ENCODE peak calls at places on chromosomes 2 and 18, in eight cellular contexts. P is endothelial cell of umbilical vein, K is brain microvascular endothelial cell, U is upper lobe of right lung, W is gastrocnemius medialis, J is PC-3, I is psoas muscle, E is cardiac muscle cell. F is an unnamed sample.

GRCh38 chr2:239163306-239164070 is 237.3 kb downstream of the HDAC4 start:
- DNase-seq in W (no peak), U (peak; percentile 52), J (no peak), I (peak; percentile 7), E (no peak), K (no peak), P (no peak), F (no peak)

GRCh38 chr18:49041677-49042570 is 91.2 kb upstream of the SMAD7 start:
- DNase-seq in J (peak; percentile 46), P (peak; percentile 52), I (peak; percentile 52), K (peak; percentile 50), W (no peak), E (peak; percentile 59), U (no peak), F (peak; percentile 37)

GRCh38 chr2:218708086-218708485 is 2.5 kb upstream of the TTLL4 start:
- DNase-seq in U (no peak), J (no peak), P (no peak), I (no peak), W (no peak), E (no peak), K (no peak), F (no peak)

GRCh38 chr2:220708366-220708765 is 863.7 kb downstream of the EPHA4 start:
- DNase-seq in P (no peak), K (peak; percentile 75), W (no peak), J (no peak), E (no peak), I (no peak), U (no peak), F (no peak)

GRCh38 chr2:66872056-66872821 is 437.3 kb downstream of the MEIS1 start:
- DNase-seq in J (peak; percentile 82), U (no peak), E (no peak), K (peak; percentile 89), W (no peak), P (peak; percentile 72), I (no peak), F (no peak)

GRCh38 chr2:233689498-233689897 is 3.2 kb upstream of the UGT1A6 start:
- DNase-seq in E (no peak), W (no peak), J (peak; percentile 63), I (no peak), K (no peak), U (no peak), P (peak; percentile 97), F (no peak)

GRCh38 chr18:76545433-76546281 is 50.6 kb upstream of the ZNF516 start:
- DNase-seq in J (no peak), P (no peak), E (no peak), I (no peak), U (peak; percentile 40), K (no peak), W (no peak), F (no peak)

GRCh38 chr18:22935431-22935830 is 2.3 kb downstream of the RBBP8 start:
- DNase-seq in P (peak; percentile 72), E (no peak), J (no peak), U (no peak), W (no peak), I (no peak), K (no peak), F (no peak)

GRCh38 chr2:225122582-225123486 is 80.6 kb upstream of the DOCK10 start:
- DNase-seq in K (peak; percentile 37), P (peak; percentile 15), J (peak; percentile 65), U (no peak), W (no peak), E (peak; percentile 6), I (no peak), F (no peak)

GRCh38 chr18:7069191-7069590 is 48.4 kb downstream of the LAMA1 start:
- DNase-seq in I (no peak), W (no peak), E (no peak), U (no peak), J (no peak), P (no peak), K (no peak), F (no peak)

GRCh38 chr2:240987588-240987987 is 10.8 kb upstream of the SNED1 start:
- DNase-seq in K (no peak), J (no peak), U (no peak), I (peak; percentile 23), E (no peak), W (peak; percentile 1), P (no peak), F (no peak)

GRCh38 chr2:132725716-132726115 is 55.7 kb upstream of the LYPD1 start:
- DNase-seq in W (no peak), P (no peak), U (no peak), I (no peak), J (no peak), E (no peak), K (no peak), F (no peak)

GRCh38 chr2:54676656-54677055 is 46.8 kb upstream of the EML6 start:
- DNase-seq in J (no peak), K (no peak), W (no peak), P (no peak), U (no peak), E (no peak), I (no peak), F (no peak)

GRCh38 chr2:156800065-156800556 is 363.9 kb downstream of the GPD2 start:
- DNase-seq in P (no peak), E (no peak), W (no peak), J (no peak), U (no peak), I (no peak), K (no peak), F (no peak)

GRCh38 chr2:64753384-64753783 is 99.7 kb upstream of the SERTAD2 start:
- DNase-seq in J (peak; percentile 30), K (no peak), P (no peak), U (no peak), E (no peak), W (no peak), I (no peak), F (no peak)

GRCh38 chr2:37689751-37690150 is 18.3 kb upstream of the CDC42EP3 start:
- DNase-seq in E (no peak), J (peak; percentile 16), U (no peak), P (no peak), I (no peak), K (no peak), W (no peak), F (no peak)

GRCh38 chr2:182860858-182861257 is 5.6 kb downstream of the FRZB start:
- DNase-seq in P (no peak), I (no peak), K (no peak), W (no peak), U (no peak), E (no peak), J (no peak), F (no peak)

GRCh38 chr2:40658917-40659316 is 207.0 kb upstream of the SLC8A1 start:
- DNase-seq in U (no peak), E (peak; percentile 74), J (peak; percentile 31), W (no peak), K (peak; percentile 35), P (peak; percentile 21), I (no peak), F (no peak)

GRCh38 chr18:76610933-76611749 is 116.1 kb upstream of the ZNF516 start:
- DNase-seq in J (no peak), K (no peak), P (no peak), W (no peak), E (no peak), U (no peak), I (no peak), F (no peak)

GRCh38 chr2:45010706-45011036 is 1.4 kb upstream of the SIX2 start:
- DNase-seq in W (no peak), K (no peak), J (no peak), I (no peak), E (no peak), P (no peak), U (no peak), F (no peak)

GRCh38 chr2:190763901-190764514 is 115.1 kb downstream of the NAB1 start:
- DNase-seq in U (no peak), E (no peak), W (no peak), J (peak; percentile 21), K (peak; percentile 4), P (no peak), I (no peak), F (no peak)

GRCh38 chr2:106581755-106582430 is 94.7 kb downstream of the CD8B2 start:
- DNase-seq in E (peak; percentile 65), I (peak; percentile 38), K (peak; percentile 79), J (peak; percentile 46), W (no peak), U (peak; percentile 74), P (no peak), F (peak; percentile 51)

GRCh38 chr2:28325173-28325566 is 67.5 kb upstream of the FOSL2 start:
- DNase-seq in U (no peak), E (no peak), I (no peak), J (no peak), P (no peak), K (no peak), W (no peak), F (no peak)

GRCh38 chr2:106096446-106097369 is 97.4 kb downstream of the UXS1 start:
- DNase-seq in K (no peak), J (no peak), W (no peak), E (no peak), U (no peak), P (no peak), I (no peak), F (no peak)

GRCh38 chr2:109507828-109508227 is 105.9 kb downstream of the SEPTIN10 start:
- DNase-seq in W (peak; percentile 34), E (no peak), I (no peak), K (no peak), U (no peak), P (no peak), J (no peak), F (no peak)

GRCh38 chr2:95277246-95277906 is 3.1 kb downstream of the PROM2 start:
- DNase-seq in U (peak; percentile 67), J (peak; percentile 82), P (no peak), K (no peak), W (no peak), E (no peak), I (no peak), F (no peak)
- TF ChIP-seq CTCF in U (no peak), J (peak; percentile 62), P (no peak), K (peak; percentile 5), W (no peak), E (no peak), I (no peak), F (no peak)

DNA sequence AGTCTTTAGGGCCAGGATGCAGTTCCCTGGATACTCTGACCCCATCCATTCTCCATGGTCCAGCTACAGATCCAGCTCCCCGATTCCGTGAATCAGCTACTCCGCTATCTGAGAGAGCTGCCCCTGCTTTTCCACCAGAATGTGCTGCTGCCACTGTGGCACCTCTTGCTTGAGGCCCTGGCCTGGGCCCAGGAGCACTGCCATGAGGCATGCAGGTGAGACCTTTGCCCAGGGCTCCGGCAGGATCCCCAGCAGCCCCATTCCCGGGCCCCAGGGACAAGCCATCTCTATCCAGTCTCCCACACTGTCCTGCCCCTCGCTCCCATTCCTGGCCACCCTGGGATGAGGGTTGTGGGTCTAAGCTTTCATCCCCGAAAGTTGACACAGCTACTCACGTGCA is 7.5 kb downstream of the TMEM214 start:
- DNase-seq in K (no peak), E (no peak), P (no peak), U (no peak), J (no peak), I (no peak), W (no peak), F (no peak)
- H3K27ac ChIP-seq in K (no peak overlapping the region), E (no peak overlapping the region), P (no peak overlapping the region), U (no peak overlapping the region), J (no peak overlapping the region), I (no peak overlapping the region), W (no peak overlapping the region), F (no peak overlapping the region)

GRCh38 chr2:163736433-163737168 is 793 bp upstream of the FIGN start:
- DNase-seq in I (peak; percentile 55), J (peak; percentile 47), W (no peak), K (peak; percentile 18), U (peak; percentile 75), E (peak; percentile 79), P (peak; percentile 53), F (peak; percentile 34)
- TF ChIP-seq CTCF in I (peak; percentile 19), J (peak; percentile 35), W (no peak), K (peak; percentile 70), U (peak; percentile 18), E (peak; percentile 37), P (peak; percentile 51), F (peak; percentile 32)

GRCh38 chr2:57693965-57694364 is 352.6 kb upstream of the VRK2 start:
- DNase-seq in K (no peak), U (no peak), P (no peak), I (no peak), E (no peak), W (no peak), J (no peak), F (no peak)
- H3K27ac ChIP-seq in K (no peak overlapping the region), U (no peak overlapping the region), P (no peak overlapping the region), I (no peak overlapping the region), E (no peak overlapping the region), W (no peak overlapping the region), J (no peak overlapping the region), F (no peak overlapping the region)